ENCODE peak calls at places on chromosomes 16 and 17, in eight cellular contexts. One of them, this sample, is unnamed. For H3K4me1, the result is how much of the 10 kb centered on the place peaks cover.

GRCh38 chr17:7626307-7626706 is 1.3 kb downstream of the SAT2 start:
- DNase-seq in gastrocnemius medialis: no peak
- DNase-seq in HAP-1: no peak
- DNase-seq in left lung: peak
- DNase-seq in Caco-2: no peak
- DNase-seq in neural progenitor cell: no peak
- DNase-seq in adrenal gland: peak
- DNase-seq in GM23248: no peak
- DNase-seq in this sample: peak

GRCh38 chr16:71351558-71351901 is 7.0 kb upstream of the CALB2 start:
- DNase-seq in HAP-1: no peak
- DNase-seq in GM23248: no peak
- DNase-seq in Caco-2: peak
- DNase-seq in left lung: no peak
- DNase-seq in neural progenitor cell: no peak
- DNase-seq in gastrocnemius medialis: no peak
- DNase-seq in adrenal gland: no peak
- DNase-seq in this sample: peak

GRCh38 chr16:7340938-7341337 is 8.3 kb downstream of the RBFOX1 start:
- DNase-seq in left lung: no peak
- DNase-seq in HAP-1: no peak
- DNase-seq in neural progenitor cell: no peak
- DNase-seq in Caco-2: no peak
- DNase-seq in gastrocnemius medialis: no peak
- DNase-seq in adrenal gland: no peak
- DNase-seq in GM23248: no peak
- DNase-seq in this sample: no peak

GRCh38 chr17:66836063-66837005 is 1.4 kb downstream of the CACNG5 start:
- DNase-seq in HAP-1: no peak
- DNase-seq in Caco-2: peak
- DNase-seq in neural progenitor cell: no peak
- DNase-seq in GM23248: no peak
- DNase-seq in left lung: no peak
- DNase-seq in adrenal gland: no peak
- DNase-seq in gastrocnemius medialis: no peak
- DNase-seq in this sample: no peak

GRCh38 chr17:60138769-60139437 is 10.9 kb upstream of the CA4 start:
- DNase-seq in neural progenitor cell: no peak
- DNase-seq in GM23248: no peak
- DNase-seq in Caco-2: peak
- DNase-seq in adrenal gland: no peak
- DNase-seq in gastrocnemius medialis: no peak
- DNase-seq in HAP-1: no peak
- DNase-seq in left lung: peak
- DNase-seq in this sample: peak

GRCh38 chr16:4016648-4017047 is 99.6 kb downstream of the ADCY9 start:
- DNase-seq in Caco-2: no peak
- DNase-seq in neural progenitor cell: no peak
- DNase-seq in left lung: no peak
- DNase-seq in GM23248: peak
- DNase-seq in gastrocnemius medialis: no peak
- DNase-seq in HAP-1: no peak
- DNase-seq in adrenal gland: no peak
- DNase-seq in this sample: no peak

GRCh38 chr16:24367186-24367585 is 111.1 kb downstream of the CACNG3 start:
- DNase-seq in gastrocnemius medialis: no peak
- DNase-seq in Caco-2: no peak
- DNase-seq in neural progenitor cell: no peak
- DNase-seq in adrenal gland: no peak
- DNase-seq in HAP-1: no peak
- DNase-seq in left lung: no peak
- DNase-seq in GM23248: peak
- DNase-seq in this sample: no peak

GRCh38 chr17:3447625-3448024 is 14.0 kb upstream of the OR1E2 start:
- DNase-seq in Caco-2: peak
- DNase-seq in adrenal gland: no peak
- DNase-seq in GM23248: peak
- DNase-seq in neural progenitor cell: peak
- DNase-seq in gastrocnemius medialis: no peak
- DNase-seq in HAP-1: no peak
- DNase-seq in left lung: no peak
- DNase-seq in this sample: no peak

GRCh38 chr16:46573008-46573833 is 48.0 kb downstream of the SHCBP1 start:
- DNase-seq in Caco-2: peak
- DNase-seq in HAP-1: no peak
- DNase-seq in adrenal gland: no peak
- DNase-seq in neural progenitor cell: no peak
- DNase-seq in gastrocnemius medialis: no peak
- DNase-seq in left lung: peak
- DNase-seq in GM23248: peak
- DNase-seq in this sample: no peak

GRCh38 chr16:22207715-22208360 is 1.8 kb downstream of the EEF2K start:
- DNase-seq in left lung: no peak
- DNase-seq in adrenal gland: no peak
- DNase-seq in gastrocnemius medialis: no peak
- DNase-seq in neural progenitor cell: no peak
- DNase-seq in GM23248: no peak
- DNase-seq in Caco-2: no peak
- DNase-seq in HAP-1: no peak
- DNase-seq in this sample: no peak

GRCh38 chr16:22213236-22213635 is 7.2 kb downstream of the EEF2K start:
- DNase-seq in left lung: no peak
- DNase-seq in neural progenitor cell: no peak
- DNase-seq in GM23248: no peak
- DNase-seq in Caco-2: no peak
- DNase-seq in gastrocnemius medialis: no peak
- DNase-seq in HAP-1: no peak
- DNase-seq in adrenal gland: no peak
- DNase-seq in this sample: no peak

GRCh38 chr16:22213801-22214200 is 7.7 kb downstream of the EEF2K start:
- DNase-seq in gastrocnemius medialis: no peak
- DNase-seq in left lung: no peak
- DNase-seq in HAP-1: no peak
- DNase-seq in neural progenitor cell: no peak
- DNase-seq in Caco-2: no peak
- DNase-seq in GM23248: no peak
- DNase-seq in adrenal gland: no peak
- DNase-seq in this sample: no peak

GRCh38 chr16:22210285-22210684 is 4.2 kb downstream of the EEF2K start:
- DNase-seq in left lung: no peak
- DNase-seq in gastrocnemius medialis: no peak
- DNase-seq in Caco-2: no peak
- DNase-seq in GM23248: no peak
- DNase-seq in HAP-1: no peak
- DNase-seq in adrenal gland: no peak
- DNase-seq in neural progenitor cell: no peak
- DNase-seq in this sample: no peak

GRCh38 chr16:22210854-22211253 is 4.8 kb downstream of the EEF2K start:
- DNase-seq in Caco-2: no peak
- DNase-seq in HAP-1: no peak
- DNase-seq in left lung: no peak
- DNase-seq in neural progenitor cell: no peak
- DNase-seq in adrenal gland: no peak
- DNase-seq in GM23248: no peak
- DNase-seq in gastrocnemius medialis: no peak
- DNase-seq in this sample: no peak
- H3K4me1 ChIP-seq in Caco-2: under half
- H3K4me1 ChIP-seq in HAP-1: under half
- H3K4me1 ChIP-seq in left lung: under half
- H3K4me1 ChIP-seq in neural progenitor cell: under half
- H3K4me1 ChIP-seq in adrenal gland: under half
- H3K4me1 ChIP-seq in GM23248: under half
- H3K4me1 ChIP-seq in gastrocnemius medialis: half or more
- H3K4me1 ChIP-seq in this sample: under half

DNA sequence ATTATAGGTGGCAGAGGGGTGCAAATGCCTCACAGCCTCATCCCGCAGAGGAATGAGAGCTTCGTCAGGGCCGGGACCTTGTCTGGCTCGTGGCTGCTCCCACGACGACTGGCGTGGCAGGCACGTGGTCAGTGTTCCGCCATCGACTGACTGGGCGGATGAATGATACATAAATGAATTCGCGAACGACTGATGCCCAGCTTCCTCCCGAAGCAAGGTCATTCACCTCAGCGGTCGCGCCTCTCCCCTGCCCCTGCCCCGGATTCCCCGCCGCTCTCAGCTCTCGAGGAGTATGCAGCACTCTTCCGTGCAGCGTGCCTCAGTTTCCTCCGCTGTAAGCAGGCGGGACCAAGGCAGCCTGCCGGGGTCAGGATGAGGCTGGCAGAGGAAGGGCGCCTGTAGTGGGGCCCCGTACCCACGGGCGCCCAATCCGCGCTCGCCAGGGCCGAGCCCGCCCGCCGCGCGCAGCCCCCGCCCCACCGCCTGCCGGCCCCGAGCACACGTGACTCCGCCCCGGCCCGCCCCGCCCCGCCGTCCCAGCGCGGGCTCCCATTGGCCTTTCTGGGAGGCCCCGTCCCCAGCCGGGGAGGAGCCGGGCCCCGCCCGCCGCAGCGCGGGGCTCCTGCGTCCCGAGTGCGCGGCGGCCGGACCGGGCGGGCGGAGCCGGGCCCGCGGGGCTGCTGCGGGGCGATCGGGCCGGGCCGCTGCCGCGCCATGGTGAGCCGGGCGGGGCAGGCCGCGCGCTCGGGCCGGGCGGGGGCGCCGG is at the start of gene SNN:
- DNase-seq in left lung: peak
- DNase-seq in neural progenitor cell: peak
- DNase-seq in GM23248: peak
- DNase-seq in HAP-1: peak
- DNase-seq in adrenal gland: peak
- DNase-seq in gastrocnemius medialis: peak
- DNase-seq in Caco-2: peak
- DNase-seq in this sample: peak
- H3K4me1 ChIP-seq in left lung: under half
- H3K4me1 ChIP-seq in neural progenitor cell: under half
- H3K4me1 ChIP-seq in GM23248: under half
- H3K4me1 ChIP-seq in HAP-1: under half
- H3K4me1 ChIP-seq in adrenal gland: under half
- H3K4me1 ChIP-seq in gastrocnemius medialis: under half
- H3K4me1 ChIP-seq in Caco-2: under half
- H3K4me1 ChIP-seq in this sample: under half

GRCh38 chr17:81295031-81295677 is at the start of gene SLC38A10:
- DNase-seq in left lung: peak
- DNase-seq in gastrocnemius medialis: peak
- DNase-seq in Caco-2: peak
- DNase-seq in GM23248: peak
- DNase-seq in neural progenitor cell: peak
- DNase-seq in HAP-1: peak
- DNase-seq in adrenal gland: peak
- DNase-seq in this sample: peak
- H3K4me1 ChIP-seq in left lung: under half
- H3K4me1 ChIP-seq in gastrocnemius medialis: under half
- H3K4me1 ChIP-seq in Caco-2: under half
- H3K4me1 ChIP-seq in GM23248: under half
- H3K4me1 ChIP-seq in neural progenitor cell: under half
- H3K4me1 ChIP-seq in HAP-1: under half
- H3K4me1 ChIP-seq in adrenal gland: under half
- H3K4me1 ChIP-seq in this sample: half or more

DNA sequence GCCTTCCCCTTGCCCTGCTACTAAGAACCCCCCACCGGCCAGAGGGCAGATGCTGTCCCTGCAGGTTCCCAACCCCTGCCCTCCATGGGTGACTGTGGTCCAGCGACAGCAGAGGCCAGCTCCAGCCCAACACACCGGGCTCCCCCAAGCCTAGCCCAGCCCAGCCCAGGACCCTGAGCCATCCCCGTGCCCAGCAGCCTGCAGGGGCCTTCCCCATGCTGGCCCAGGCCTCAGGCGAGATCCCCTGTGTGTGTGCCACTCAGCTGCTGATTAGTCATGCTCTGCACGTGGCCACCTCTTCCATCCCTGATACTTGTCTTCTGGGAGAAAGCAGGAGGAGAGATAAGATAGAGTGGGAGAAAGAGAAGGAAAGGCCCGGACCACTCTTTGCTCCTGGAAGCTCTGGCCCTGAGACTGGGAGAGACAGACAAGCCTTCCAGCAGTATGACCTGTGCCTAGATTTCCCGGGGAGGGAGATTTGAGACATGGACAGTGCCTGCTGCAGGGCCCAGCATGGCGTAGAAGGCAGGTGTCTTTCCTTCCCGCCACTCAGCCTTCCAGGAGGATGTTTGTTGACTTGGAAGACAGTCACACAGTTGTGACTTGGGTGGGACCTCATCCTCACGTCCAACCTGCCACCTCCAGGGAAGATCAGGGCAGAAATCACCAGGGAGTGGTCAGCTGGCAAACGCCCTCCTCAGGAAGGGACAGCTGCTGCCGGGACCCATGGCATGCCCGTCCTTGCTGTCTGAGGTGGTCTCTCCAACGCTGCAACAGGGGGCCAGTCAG is 41.3 kb upstream of the RASD1 start:
- DNase-seq in Caco-2: no peak
- DNase-seq in gastrocnemius medialis: no peak
- DNase-seq in GM23248: no peak
- DNase-seq in left lung: peak
- DNase-seq in neural progenitor cell: no peak
- DNase-seq in HAP-1: no peak
- DNase-seq in adrenal gland: peak
- DNase-seq in this sample: no peak
- H3K4me1 ChIP-seq in Caco-2: under half
- H3K4me1 ChIP-seq in gastrocnemius medialis: under half
- H3K4me1 ChIP-seq in GM23248: under half
- H3K4me1 ChIP-seq in left lung: under half
- H3K4me1 ChIP-seq in neural progenitor cell: under half
- H3K4me1 ChIP-seq in HAP-1: under half
- H3K4me1 ChIP-seq in adrenal gland: under half
- H3K4me1 ChIP-seq in this sample: half or more

GRCh38 chr17:76601042-76601441 is 15.4 kb upstream of the ST6GALNAC2 start:
- DNase-seq in GM23248: no peak
- DNase-seq in Caco-2: no peak
- DNase-seq in gastrocnemius medialis: no peak
- DNase-seq in neural progenitor cell: no peak
- DNase-seq in left lung: no peak
- DNase-seq in adrenal gland: no peak
- DNase-seq in HAP-1: no peak
- DNase-seq in this sample: no peak
- H3K4me1 ChIP-seq in GM23248: under half
- H3K4me1 ChIP-seq in Caco-2: under half
- H3K4me1 ChIP-seq in gastrocnemius medialis: under half
- H3K4me1 ChIP-seq in neural progenitor cell: under half
- H3K4me1 ChIP-seq in left lung: under half
- H3K4me1 ChIP-seq in adrenal gland: under half
- H3K4me1 ChIP-seq in HAP-1: under half
- H3K4me1 ChIP-seq in this sample: under half